ENCODE peak calls at places on chromosomes 12 and 14, in nine cellular contexts. J, O, A, W, R, V, K, U and D are unnamed samples. For H3K4me1, the result is how much of the 10 kb centered on the place peaks cover.

GRCh38 chr12:93594766-93595165 is 22.3 kb downstream of the SOCS2 start:
- DNase-seq in J (no peak), O (no peak), A (no peak), W (no peak), R (no peak), V (no peak), K (no peak), U (no peak), D (no peak)

GRCh38 chr12:96121271-96121711 is 72.9 kb upstream of the ELK3 start:
- DNase-seq in J (no peak), O (peak), A (no peak), W (no peak), R (no peak), V (no peak), K (no peak), U (no peak), D (peak)

GRCh38 chr14:92519246-92520101 is 5.9 kb downstream of the RIN3 start:
- DNase-seq in J (no peak), O (no peak), A (no peak), W (no peak), R (no peak), V (no peak), K (no peak), U (no peak), D (no peak)

GRCh38 chr12:29889737-29890136 is 106.0 kb upstream of the TMTC1 start:
- DNase-seq in J (no peak), O (peak), A (no peak), W (no peak), R (peak), V (peak), K (no peak), U (peak), D (peak)

GRCh38 chr14:105180598-105181528 is at the start of gene NUDT14:
- DNase-seq in J (peak), O (peak), A (peak), W (peak), R (peak), V (no peak), K (peak), U (no peak), D (peak)

GRCh38 chr12:64997858-64998257 is 123.2 kb downstream of the WIF1 start:
- DNase-seq in J (no peak), O (no peak), A (no peak), W (no peak), R (no peak), V (no peak), K (no peak), U (peak), D (no peak)

GRCh38 chr14:77458249-77458950 is 507 bp downstream of the AHSA1 start:
- DNase-seq in J (peak), O (peak), A (peak), W (peak), R (no peak), V (no peak), K (peak), U (peak), D (peak)

GRCh38 chr14:31970744-31971143 is 106.4 kb upstream of the ARHGAP5 start:
- DNase-seq in J (no peak), O (no peak), A (no peak), W (no peak), R (no peak), V (no peak), K (no peak), U (no peak), D (no peak)

GRCh38 chr12:99253068-99253467 is 394.5 kb upstream of the GARIN6 start:
- DNase-seq in J (peak), O (no peak), A (no peak), W (no peak), R (no peak), V (no peak), K (no peak), U (peak), D (peak)

GRCh38 chr12:4045433-4045760 is 172.2 kb upstream of the PARP11 start:
- DNase-seq in J (no peak), O (no peak), A (no peak), W (no peak), R (peak), V (no peak), K (no peak), U (no peak), D (no peak)

GRCh38 chr12:23949212-23950010 is at the start of gene SOX5:
- DNase-seq in J (no peak), O (peak), A (no peak), W (no peak), R (peak), V (peak), K (no peak), U (peak), D (peak)

GRCh38 chr12:78562358-78563205 is 302.0 kb upstream of the SYT1 start:
- DNase-seq in J (no peak), O (peak), A (no peak), W (no peak), R (no peak), V (no peak), K (no peak), U (peak), D (no peak)

GRCh38 chr12:45425426-45425825 is 209.5 kb downstream of the ANO6 start:
- DNase-seq in J (no peak), O (peak), A (no peak), W (no peak), R (no peak), V (no peak), K (no peak), U (no peak), D (no peak)

GRCh38 chr12:39792938-39793337 is 173.3 kb upstream of the ABCD2 start:
- DNase-seq in J (no peak), O (no peak), A (no peak), W (no peak), R (no peak), V (no peak), K (no peak), U (no peak), D (no peak)

GRCh38 chr12:65430571-65431306 is 152.3 kb downstream of the MSRB3 start:
- DNase-seq in J (peak), O (peak), A (no peak), W (no peak), R (no peak), V (no peak), K (no peak), U (peak), D (no peak)

GRCh38 chr12:31263661-31264060 is 62.3 kb downstream of the SINHCAF start:
- DNase-seq in J (no peak), O (peak), A (no peak), W (no peak), R (no peak), V (no peak), K (no peak), U (no peak), D (no peak)

GRCh38 chr12:54005531-54005852 is 3.3 kb upstream of the HOXC8 start:
- DNase-seq in J (no peak), O (no peak), A (no peak), W (no peak), R (no peak), V (no peak), K (no peak), U (no peak), D (no peak)

GRCh38 chr12:88720785-88721650 is 140.7 kb upstream of the KITLG start:
- DNase-seq in J (no peak), O (no peak), A (no peak), W (no peak), R (no peak), V (no peak), K (no peak), U (no peak), D (no peak)

GRCh38 chr12:123269980-123270379 is 1.7 kb downstream of the CDK2AP1 start:
- DNase-seq in J (no peak), O (no peak), A (no peak), W (no peak), R (peak), V (no peak), K (no peak), U (peak), D (no peak)

GRCh38 chr14:63512861-63513260 is 30.3 kb downstream of the PPP2R5E start:
- DNase-seq in J (no peak), O (no peak), A (no peak), W (no peak), R (no peak), V (no peak), K (no peak), U (no peak), D (no peak)

GRCh38 chr14:73784065-73784987 is 67.3 kb upstream of the PTGR2 start:
- DNase-seq in J (no peak), O (peak), A (no peak), W (peak), R (no peak), V (no peak), K (peak), U (no peak), D (no peak)

GRCh38 chr12:62267490-62267889 is 7.3 kb downstream of the USP15 start:
- DNase-seq in J (no peak), O (no peak), A (no peak), W (no peak), R (no peak), V (no peak), K (no peak), U (no peak), D (no peak)

GRCh38 chr12:20369164-20370000 is 1.0 kb downstream of the PDE3A start:
- DNase-seq in J (peak), O (peak), A (no peak), W (peak), R (peak), V (peak), K (no peak), U (no peak), D (peak)

GRCh38 chr12:180445-180844 is 33.5 kb downstream of the SLC6A12 start:
- DNase-seq in J (no peak), O (no peak), A (no peak), W (no peak), R (no peak), V (peak), K (peak), U (no peak), D (no peak)

GRCh38 chr14:21220874-21221477 is 48.3 kb downstream of the HNRNPC start:
- DNase-seq in J (no peak), O (peak), A (no peak), W (no peak), R (no peak), V (no peak), K (no peak), U (no peak), D (no peak)

GRCh38 chr12:3712209-3712992 is 40.5 kb downstream of the CRACR2A start:
- DNase-seq in J (no peak), O (no peak), A (no peak), W (no peak), R (peak), V (no peak), K (no peak), U (no peak), D (no peak)

GRCh38 chr12:79327465-79327864 is 363.3 kb downstream of the PAWR start:
- DNase-seq in J (peak), O (no peak), A (no peak), W (no peak), R (no peak), V (no peak), K (no peak), U (no peak), D (no peak)

GRCh38 chr12:93135286-93136239 is 206.5 kb upstream of the EEA1 start:
- DNase-seq in J (no peak), O (peak), A (no peak), W (no peak), R (no peak), V (no peak), K (no peak), U (peak), D (no peak)

GRCh38 chr12:44331269-44331668 is 495.4 kb downstream of the TMEM117 start:
- DNase-seq in J (no peak), O (no peak), A (no peak), W (no peak), R (no peak), V (no peak), K (no peak), U (no peak), D (no peak)

GRCh38 chr12:31906581-31907286 is 52.5 kb upstream of the RESF1 start:
- DNase-seq in J (no peak), O (no peak), A (no peak), W (no peak), R (no peak), V (no peak), K (no peak), U (peak), D (no peak)

GRCh38 chr12:48933664-48934311 is 8.5 kb upstream of the FKBP11 start:
- DNase-seq in J (no peak), O (no peak), A (no peak), W (peak), R (no peak), V (no peak), K (no peak), U (no peak), D (no peak)

GRCh38 chr14:38880643-38881567 is 222.1 kb downstream of the SEC23A start:
- DNase-seq in J (no peak), O (no peak), A (no peak), W (no peak), R (no peak), V (no peak), K (no peak), U (peak), D (no peak)

GRCh38 chr12:93785262-93786010 is 108.3 kb downstream of the CRADD start:
- DNase-seq in J (peak), O (peak), A (no peak), W (no peak), R (no peak), V (no peak), K (no peak), U (peak), D (peak)

GRCh38 chr12:108457006-108457733 is 57.9 kb upstream of the FICD start:
- DNase-seq in J (peak), O (peak), A (no peak), W (no peak), R (peak), V (no peak), K (no peak), U (peak), D (peak)

GRCh38 chr12:125696044-125696443 is 630.8 kb downstream of the AACS start:
- DNase-seq in J (no peak), O (no peak), A (no peak), W (no peak), R (no peak), V (no peak), K (no peak), U (no peak), D (peak)

GRCh38 chr12:132175496-132176357 is 31.5 kb downstream of the NOC4L start:
- DNase-seq in J (no peak), O (no peak), A (no peak), W (peak), R (no peak), V (no peak), K (no peak), U (no peak), D (no peak)

GRCh38 chr12:124581299-124581698 is 13.9 kb upstream of the NCOR2 start:
- DNase-seq in J (no peak), O (no peak), A (no peak), W (no peak), R (no peak), V (no peak), K (no peak), U (no peak), D (no peak)

DNA sequence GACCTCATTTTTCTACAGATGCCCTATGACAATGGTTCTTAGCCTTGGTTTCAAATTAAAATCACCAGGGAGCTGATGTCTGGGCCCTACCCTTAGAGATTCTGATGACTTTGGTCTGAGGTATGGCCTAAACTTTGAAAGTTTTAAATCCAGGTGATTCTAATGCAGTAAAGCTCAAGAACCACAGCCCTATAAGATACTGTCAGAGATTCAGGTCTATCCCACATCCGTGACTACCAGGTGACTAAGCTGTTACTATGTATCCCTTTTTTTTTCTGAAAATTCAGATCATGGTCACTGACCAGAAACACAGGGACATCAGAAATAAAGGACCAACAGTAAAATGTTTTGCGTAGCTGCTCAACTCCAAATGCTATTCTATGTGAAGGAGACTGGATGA is 148.8 kb upstream of the BMP4 start:
- DNase-seq in J (no peak), O (no peak), A (no peak), W (no peak), R (no peak), V (no peak), K (no peak), U (no peak), D (no peak)
- H3K27ac ChIP-seq in J (no peak), O (no peak), A (no peak), W (no peak), R (no peak), V (no peak), K (no peak), U (no peak), D (no peak)

DNA sequence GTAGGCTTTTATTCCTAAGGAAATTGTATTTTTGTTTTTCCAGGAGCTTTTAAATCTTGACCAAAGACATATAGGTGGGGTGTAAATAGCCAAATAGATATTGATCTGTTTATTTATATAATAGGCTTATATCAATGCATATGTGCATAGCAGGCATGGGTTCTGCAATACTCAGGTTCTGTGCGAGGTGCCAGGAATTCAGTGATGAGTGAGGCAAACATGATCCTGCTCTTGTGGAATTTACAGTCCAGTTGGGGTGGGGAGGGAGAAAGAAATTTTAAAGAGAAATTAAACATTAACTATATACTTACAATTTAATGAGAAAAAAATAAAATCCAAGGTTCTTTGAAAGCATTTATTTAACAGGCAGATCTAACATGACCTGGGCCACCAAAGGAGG is 160.3 kb upstream of the HIF1A start:
- DNase-seq in J (no peak), O (peak), A (no peak), W (no peak), R (no peak), V (no peak), K (no peak), U (peak), D (no peak)
- H3K4me1 ChIP-seq in J (half or more), O (half or more), A (under half), W (half or more), R (under half), V (under half), K (half or more), U (half or more), D (under half)

GRCh38 chr12:56029166-56029519 is 8.3 kb downstream of the IKZF4 start:
- DNase-seq in J (no peak), O (peak), A (no peak), W (no peak), R (no peak), V (no peak), K (no peak), U (no peak), D (no peak)
- H3K27ac ChIP-seq in J (no peak), O (peak), A (no peak), W (no peak), R (no peak), V (no peak), K (no peak), U (no peak), D (no peak)

GRCh38 chr12:109996483-109996853 is 300 bp upstream of the GIT2 start:
- DNase-seq in J (no peak), O (no peak), A (no peak), W (no peak), R (no peak), V (no peak), K (no peak), U (no peak), D (no peak)

GRCh38 chr12:109997393-109997792 is 1.2 kb upstream of the GIT2 start:
- DNase-seq in J (no peak), O (no peak), A (no peak), W (no peak), R (no peak), V (no peak), K (no peak), U (no peak), D (no peak)

GRCh38 chr12:109995366-109995702 is 834 bp downstream of the GIT2 start:
- DNase-seq in J (no peak), O (peak), A (no peak), W (no peak), R (no peak), V (no peak), K (no peak), U (no peak), D (no peak)

GRCh38 chr12:109994262-109995175 is 1.6 kb downstream of the GIT2 start:
- DNase-seq in J (no peak), O (peak), A (no peak), W (no peak), R (no peak), V (no peak), K (no peak), U (no peak), D (no peak)

GRCh38 chr12:109995703-109996482 is at the start of gene GIT2:
- DNase-seq in J (peak), O (peak), A (peak), W (peak), R (peak), V (peak), K (peak), U (peak), D (peak)
- H3K4me1 ChIP-seq in J (under half), O (under half), A (under half), W (half or more), R (under half), V (half or more), K (under half), U (half or more), D (under half)

DNA sequence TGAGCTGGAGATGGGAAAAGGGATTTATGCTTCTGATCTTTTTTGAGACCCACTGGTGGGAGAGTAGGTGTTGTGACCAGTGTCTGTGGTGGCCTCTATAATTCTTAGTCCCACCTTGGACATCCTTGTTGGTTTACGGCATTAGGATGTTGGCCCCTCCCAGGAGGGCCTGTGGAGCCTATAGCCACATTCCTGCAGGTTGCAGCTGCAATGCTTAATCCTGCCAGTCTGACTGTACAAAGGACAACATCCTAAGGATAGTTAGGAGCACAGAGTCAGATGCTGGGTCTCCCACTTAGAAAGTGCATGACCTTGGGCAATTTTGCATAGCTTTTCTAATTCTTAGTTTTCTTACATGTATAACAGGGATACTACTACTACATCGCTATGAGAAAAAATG is 150.9 kb upstream of the SLC38A2 start:
- DNase-seq in J (peak), O (no peak), A (no peak), W (no peak), R (no peak), V (no peak), K (no peak), U (peak), D (peak)
- H3K27ac ChIP-seq in J (peak), O (peak), A (peak), W (no peak), R (no peak), V (no peak), K (peak), U (peak), D (no peak)

GRCh38 chr12:12468575-12468974 is 94.1 kb downstream of the DUSP16 start:
- DNase-seq in J (no peak), O (no peak), A (no peak), W (no peak), R (no peak), V (no peak), K (no peak), U (no peak), D (no peak)
- H3K4me1 ChIP-seq in J (under half), O (under half), A (under half), W (half or more), R (under half), V (under half), K (under half), U (under half), D (under half)

GRCh38 chr12:14756331-14757143 is 46.7 kb downstream of the WBP11 start:
- DNase-seq in J (no peak), O (no peak), A (no peak), W (no peak), R (peak), V (no peak), K (no peak), U (peak), D (peak)
- H3K27ac ChIP-seq in J (no peak), O (no peak), A (no peak), W (no peak), R (no peak), V (no peak), K (no peak), U (no peak), D (no peak)